ENCODE peak calls at places on chromosomes 6 and 20, in six cellular contexts. One of them, this sample, is unnamed.

GRCh38 chr6:126824226-126824625 is 294.2 kb upstream of the RSPO3 start:
- DNase-seq in colonic mucosa: no peak
- DNase-seq in cardiac muscle cell: no peak
- DNase-seq in GM20000: no peak
- DNase-seq in HFF-Myc: no peak
- DNase-seq in brain microvascular endothelial cell: no peak
- DNase-seq in this sample: no peak

GRCh38 chr6:20069130-20069529 is 143.1 kb downstream of the MBOAT1 start:
- DNase-seq in GM20000: no peak
- DNase-seq in HFF-Myc: no peak
- DNase-seq in colonic mucosa: no peak
- DNase-seq in cardiac muscle cell: no peak
- DNase-seq in brain microvascular endothelial cell: no peak
- DNase-seq in this sample: no peak

GRCh38 chr6:35356391-35356790 is 14.0 kb downstream of the PPARD start:
- DNase-seq in HFF-Myc: no peak
- DNase-seq in brain microvascular endothelial cell: no peak
- DNase-seq in cardiac muscle cell: no peak
- DNase-seq in GM20000: no peak
- DNase-seq in colonic mucosa: no peak
- DNase-seq in this sample: no peak

GRCh38 chr6:156427345-156427744 is 349.8 kb upstream of the ARID1B start:
- DNase-seq in cardiac muscle cell: peak
- DNase-seq in HFF-Myc: peak
- DNase-seq in colonic mucosa: no peak
- DNase-seq in GM20000: no peak
- DNase-seq in brain microvascular endothelial cell: peak
- DNase-seq in this sample: no peak

GRCh38 chr20:46803446-46804020 is 91.1 kb upstream of the EYA2 start:
- DNase-seq in colonic mucosa: no peak
- DNase-seq in brain microvascular endothelial cell: no peak
- DNase-seq in HFF-Myc: no peak
- DNase-seq in cardiac muscle cell: no peak
- DNase-seq in GM20000: no peak
- DNase-seq in this sample: no peak

GRCh38 chr6:33147807-33148666 is 44.2 kb downstream of the COL11A2 start:
- DNase-seq in HFF-Myc: peak
- DNase-seq in colonic mucosa: no peak
- DNase-seq in cardiac muscle cell: peak
- DNase-seq in GM20000: no peak
- DNase-seq in brain microvascular endothelial cell: peak
- DNase-seq in this sample: peak

GRCh38 chr6:132300323-132300949 is 100.8 kb downstream of the MOXD1 start:
- DNase-seq in cardiac muscle cell: peak
- DNase-seq in colonic mucosa: peak
- DNase-seq in HFF-Myc: peak
- DNase-seq in GM20000: peak
- DNase-seq in brain microvascular endothelial cell: peak
- DNase-seq in this sample: no peak

GRCh38 chr20:45345104-45345936 is 2.9 kb downstream of the SDC4 start:
- DNase-seq in GM20000: no peak
- DNase-seq in brain microvascular endothelial cell: no peak
- DNase-seq in HFF-Myc: no peak
- DNase-seq in cardiac muscle cell: no peak
- DNase-seq in colonic mucosa: peak
- DNase-seq in this sample: no peak

GRCh38 chr6:7991992-7992815 is 72.0 kb downstream of the BLOC1S5 start:
- DNase-seq in cardiac muscle cell: peak
- DNase-seq in colonic mucosa: no peak
- DNase-seq in HFF-Myc: no peak
- DNase-seq in brain microvascular endothelial cell: peak
- DNase-seq in GM20000: peak
- DNase-seq in this sample: peak

DNA sequence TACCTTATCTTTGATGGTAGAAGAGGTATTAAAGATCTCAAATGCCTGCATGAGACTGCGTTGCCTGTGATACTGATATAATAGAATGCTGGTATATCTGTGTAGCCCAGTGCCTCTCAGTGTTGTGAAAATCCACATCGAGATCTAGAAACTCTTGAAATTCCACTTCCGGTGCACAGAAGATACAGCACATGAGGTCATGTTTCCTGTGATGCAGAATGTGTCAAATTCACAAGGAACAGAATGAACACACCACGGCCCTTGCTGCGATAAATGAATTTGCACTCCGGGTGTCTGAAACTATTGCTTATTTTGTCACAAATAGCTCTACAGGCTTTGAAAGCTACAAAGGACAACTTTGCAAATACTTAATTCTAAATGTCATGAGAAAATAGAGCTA is 687.9 kb upstream of the AGPAT4 start:
- DNase-seq in colonic mucosa: no peak
- DNase-seq in brain microvascular endothelial cell: no peak
- DNase-seq in HFF-Myc: no peak
- DNase-seq in GM20000: no peak
- DNase-seq in cardiac muscle cell: no peak
- DNase-seq in this sample: no peak
- TF ChIP-seq CTCF in colonic mucosa: no peak
- TF ChIP-seq CTCF in brain microvascular endothelial cell: no peak
- TF ChIP-seq CTCF in HFF-Myc: no peak
- TF ChIP-seq CTCF in GM20000: no peak
- TF ChIP-seq CTCF in cardiac muscle cell: no peak
- TF ChIP-seq CTCF in this sample: no peak

GRCh38 chr6:116020738-116021137 is 40.0 kb downstream of the FRK start:
- DNase-seq in colonic mucosa: no peak
- DNase-seq in brain microvascular endothelial cell: no peak
- DNase-seq in cardiac muscle cell: no peak
- DNase-seq in GM20000: no peak
- DNase-seq in HFF-Myc: no peak
- DNase-seq in this sample: no peak

GRCh38 chr6:116016846-116017545 is 43.7 kb downstream of the FRK start:
- DNase-seq in GM20000: no peak
- DNase-seq in brain microvascular endothelial cell: no peak
- DNase-seq in cardiac muscle cell: peak
- DNase-seq in HFF-Myc: no peak
- DNase-seq in colonic mucosa: no peak
- DNase-seq in this sample: no peak

GRCh38 chr6:116017546-116018276 is 43.0 kb downstream of the FRK start:
- DNase-seq in HFF-Myc: no peak
- DNase-seq in cardiac muscle cell: no peak
- DNase-seq in brain microvascular endothelial cell: no peak
- DNase-seq in colonic mucosa: no peak
- DNase-seq in GM20000: no peak
- DNase-seq in this sample: no peak

GRCh38 chr6:116019428-116019827 is 41.3 kb downstream of the FRK start:
- DNase-seq in GM20000: peak
- DNase-seq in brain microvascular endothelial cell: no peak
- DNase-seq in cardiac muscle cell: no peak
- DNase-seq in HFF-Myc: no peak
- DNase-seq in colonic mucosa: no peak
- DNase-seq in this sample: no peak

DNA sequence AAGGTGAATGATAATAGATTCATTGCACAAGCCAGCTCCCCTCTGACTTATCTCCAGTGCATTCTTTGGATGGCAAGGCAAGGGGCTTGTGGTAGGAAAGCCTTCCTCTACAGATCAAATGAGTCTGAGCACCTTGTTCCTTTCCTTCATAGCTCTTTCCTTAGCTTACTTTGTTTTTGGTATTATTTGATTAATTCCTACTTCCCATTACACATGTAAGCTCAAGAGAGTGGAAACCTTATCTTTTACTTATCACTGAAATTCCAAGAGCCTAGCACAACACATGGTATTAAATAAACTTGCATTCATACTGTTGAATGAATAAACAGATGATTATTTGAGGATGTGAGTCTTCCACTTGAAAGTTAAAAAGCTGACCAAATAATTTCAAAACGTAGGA is 41.7 kb downstream of the FRK start:
- DNase-seq in HFF-Myc: no peak
- DNase-seq in cardiac muscle cell: peak
- DNase-seq in colonic mucosa: no peak
- DNase-seq in GM20000: no peak
- DNase-seq in brain microvascular endothelial cell: no peak
- DNase-seq in this sample: no peak
- TF ChIP-seq CTCF in HFF-Myc: no peak
- TF ChIP-seq CTCF in cardiac muscle cell: no peak
- TF ChIP-seq CTCF in colonic mucosa: no peak
- TF ChIP-seq CTCF in GM20000: no peak
- TF ChIP-seq CTCF in brain microvascular endothelial cell: no peak
- TF ChIP-seq CTCF in this sample: no peak

GRCh38 chr6:16127471-16127870 is 1.4 kb upstream of the MYLIP start:
- DNase-seq in brain microvascular endothelial cell: no peak
- DNase-seq in cardiac muscle cell: no peak
- DNase-seq in colonic mucosa: no peak
- DNase-seq in HFF-Myc: no peak
- DNase-seq in GM20000: no peak
- DNase-seq in this sample: no peak

GRCh38 chr6:16130437-16130891 is 1.6 kb downstream of the MYLIP start:
- DNase-seq in brain microvascular endothelial cell: no peak
- DNase-seq in cardiac muscle cell: peak
- DNase-seq in HFF-Myc: no peak
- DNase-seq in colonic mucosa: peak
- DNase-seq in GM20000: no peak
- DNase-seq in this sample: no peak

GRCh38 chr6:16128759-16129622 is at the start of gene MYLIP:
- DNase-seq in GM20000: peak
- DNase-seq in cardiac muscle cell: peak
- DNase-seq in brain microvascular endothelial cell: peak
- DNase-seq in HFF-Myc: peak
- DNase-seq in colonic mucosa: peak
- DNase-seq in this sample: peak

GRCh38 chr6:16130932-16131387 is 2.1 kb downstream of the MYLIP start:
- DNase-seq in brain microvascular endothelial cell: peak
- DNase-seq in HFF-Myc: no peak
- DNase-seq in cardiac muscle cell: peak
- DNase-seq in colonic mucosa: peak
- DNase-seq in GM20000: peak
- DNase-seq in this sample: peak

GRCh38 chr6:16129623-16130243 is 847 bp downstream of the MYLIP start:
- DNase-seq in HFF-Myc: no peak
- DNase-seq in cardiac muscle cell: peak
- DNase-seq in brain microvascular endothelial cell: no peak
- DNase-seq in GM20000: no peak
- DNase-seq in colonic mucosa: peak
- DNase-seq in this sample: no peak
- TF ChIP-seq CTCF in HFF-Myc: no peak
- TF ChIP-seq CTCF in cardiac muscle cell: no peak
- TF ChIP-seq CTCF in brain microvascular endothelial cell: no peak
- TF ChIP-seq CTCF in GM20000: no peak
- TF ChIP-seq CTCF in colonic mucosa: no peak
- TF ChIP-seq CTCF in this sample: no peak

DNA sequence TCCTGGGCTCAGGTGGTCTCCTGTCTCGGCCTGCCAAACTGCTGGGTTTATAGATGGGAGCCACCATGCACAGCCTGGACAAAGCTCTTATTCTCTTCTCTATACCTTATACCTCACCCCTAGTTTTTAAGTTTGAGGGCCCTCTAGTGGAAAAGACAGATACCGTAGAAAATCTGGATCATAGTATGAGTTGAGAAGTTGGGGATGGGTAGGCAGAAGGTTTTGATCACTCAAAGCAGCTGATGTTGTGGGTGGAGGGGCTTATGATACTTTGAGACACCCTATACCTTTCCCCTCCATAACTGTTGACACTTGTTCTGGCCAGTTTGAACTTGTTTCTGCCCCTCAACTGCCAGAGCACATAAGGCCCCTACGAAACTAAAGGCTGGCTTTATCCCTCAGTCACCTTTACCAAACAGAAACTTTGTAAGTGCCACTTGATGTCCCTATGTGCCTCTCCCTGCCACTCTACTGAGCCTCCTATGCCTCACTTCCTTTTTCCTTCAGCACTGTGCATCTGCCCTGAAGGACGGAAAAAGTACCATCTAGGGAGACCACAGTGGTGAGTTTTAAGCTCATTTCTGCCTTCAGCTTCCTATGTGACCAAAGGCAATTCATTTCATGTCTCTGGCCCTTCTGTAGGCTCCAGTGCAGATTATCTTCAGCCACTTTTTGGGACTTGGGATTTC is 28.6 kb downstream of the RALY start:
- DNase-seq in brain microvascular endothelial cell: no peak
- DNase-seq in colonic mucosa: no peak
- DNase-seq in HFF-Myc: no peak
- DNase-seq in cardiac muscle cell: peak
- DNase-seq in GM20000: peak
- DNase-seq in this sample: no peak
- TF ChIP-seq CTCF in brain microvascular endothelial cell: peak
- TF ChIP-seq CTCF in colonic mucosa: no peak
- TF ChIP-seq CTCF in HFF-Myc: peak
- TF ChIP-seq CTCF in cardiac muscle cell: peak
- TF ChIP-seq CTCF in GM20000: no peak
- TF ChIP-seq CTCF in this sample: peak

DNA sequence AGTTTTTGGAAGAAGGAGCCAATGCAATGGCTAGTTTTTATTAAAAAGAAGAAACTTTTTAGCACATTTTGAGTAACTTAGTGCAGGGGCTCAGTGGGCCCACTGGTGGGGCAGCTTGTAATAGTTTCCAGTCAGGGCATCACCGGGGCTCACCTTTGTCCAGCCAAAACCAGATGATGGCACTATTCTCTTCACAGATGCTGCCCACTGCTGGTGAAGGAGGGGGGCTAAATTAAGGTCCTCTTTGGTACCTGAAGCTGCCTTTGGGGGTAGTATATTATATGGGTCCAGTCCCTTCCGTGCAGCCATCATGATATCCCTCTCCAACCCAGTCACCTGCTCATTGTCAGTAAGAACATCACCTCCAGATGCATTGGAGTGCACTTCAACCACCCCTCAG is 182.9 kb downstream of the PDE7B start:
- DNase-seq in cardiac muscle cell: no peak
- DNase-seq in HFF-Myc: no peak
- DNase-seq in brain microvascular endothelial cell: no peak
- DNase-seq in colonic mucosa: no peak
- DNase-seq in GM20000: no peak
- DNase-seq in this sample: no peak
- TF ChIP-seq CTCF in cardiac muscle cell: no peak
- TF ChIP-seq CTCF in HFF-Myc: no peak
- TF ChIP-seq CTCF in brain microvascular endothelial cell: no peak
- TF ChIP-seq CTCF in colonic mucosa: no peak
- TF ChIP-seq CTCF in GM20000: no peak
- TF ChIP-seq CTCF in this sample: no peak

DNA sequence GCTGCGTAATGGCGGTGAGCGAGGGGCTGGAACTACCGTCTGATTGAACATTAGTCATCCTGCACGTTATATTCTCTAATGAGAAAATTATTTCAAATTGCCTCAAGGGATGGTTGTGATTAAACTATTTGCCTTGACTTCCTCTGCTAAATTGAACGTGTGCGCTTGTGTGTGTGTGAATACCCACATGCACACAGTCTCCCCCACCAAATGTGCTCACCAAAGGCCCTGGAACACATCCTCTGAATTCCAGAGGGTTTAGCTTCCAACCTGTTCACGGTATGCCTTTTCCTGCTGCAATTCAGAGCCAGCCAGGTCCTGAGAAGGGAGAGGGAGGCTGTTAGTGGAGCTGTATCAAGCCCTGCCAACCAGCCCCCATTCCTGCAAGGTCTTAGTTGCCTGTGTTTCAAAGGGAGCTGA is 98.5 kb downstream of the CDC5L start:
- DNase-seq in brain microvascular endothelial cell: no peak
- DNase-seq in HFF-Myc: no peak
- DNase-seq in GM20000: no peak
- DNase-seq in colonic mucosa: no peak
- DNase-seq in cardiac muscle cell: no peak
- DNase-seq in this sample: peak
- TF ChIP-seq CTCF in brain microvascular endothelial cell: no peak
- TF ChIP-seq CTCF in HFF-Myc: no peak
- TF ChIP-seq CTCF in GM20000: no peak
- TF ChIP-seq CTCF in colonic mucosa: no peak
- TF ChIP-seq CTCF in cardiac muscle cell: no peak
- TF ChIP-seq CTCF in this sample: no peak

GRCh38 chr20:64223526-64224067 is 32.0 kb upstream of the PCMTD2 start:
- DNase-seq in GM20000: no peak
- DNase-seq in HFF-Myc: no peak
- DNase-seq in cardiac muscle cell: peak
- DNase-seq in brain microvascular endothelial cell: no peak
- DNase-seq in colonic mucosa: no peak
- DNase-seq in this sample: no peak
- TF ChIP-seq CTCF in GM20000: no peak
- TF ChIP-seq CTCF in HFF-Myc: peak
- TF ChIP-seq CTCF in cardiac muscle cell: peak
- TF ChIP-seq CTCF in brain microvascular endothelial cell: peak
- TF ChIP-seq CTCF in colonic mucosa: no peak
- TF ChIP-seq CTCF in this sample: peak